ENCODE peak calls at places on chromosome 10, in nine cellular contexts. M is astrocyte of the hippocampus; Z is activated naive CD4-positive, alpha-beta T cell; D is activated CD8-positive, alpha-beta memory T cell treated with anti-CD3 and anti-CD28 coated beads, Interleukin-2, amount 50 U/mL, for 48 hours; S is left kidney; R is A172; P is EL; I is stimulated activated CD8-positive, alpha-beta memory T cell treated with anti-CD3 and anti-CD28 coated beads, Interleukin-4, amount 100 ng/mL, for 24 hours; H is RWPE1. G is an unnamed sample.
A peak's percentile ranks its signal among the peaks of the same experiment; 100 is the strongest.

GRCh38 chr10:124224331-124225028 is 131.1 kb upstream of the CHST15 start:
- DNase-seq in M (peak; percentile 76), Z (no peak), D (no peak), S (no peak), R (peak; percentile 21), P (peak; percentile 15), I (no peak), H (peak; percentile 45), G (no peak)

GRCh38 chr10:13669182-13669860 is 82.6 kb downstream of the PRPF18 start:
- DNase-seq in M (no peak), Z (no peak), D (no peak), S (peak; percentile 47), R (no peak), P (no peak), I (no peak), H (no peak), G (no peak)

GRCh38 chr10:86105181-86105580 is 261.4 kb downstream of the GRID1 start:
- DNase-seq in M (no peak), Z (no peak), D (no peak), S (no peak), R (no peak), P (no peak), I (no peak), H (no peak), G (no peak)

GRCh38 chr10:23826399-23826798 is 382.5 kb upstream of the KIAA1217 start:
- DNase-seq in M (peak; percentile 68), Z (no peak), D (no peak), S (peak; percentile 94), R (peak; percentile 20), P (peak; percentile 4), I (no peak), H (peak; percentile 34), G (no peak)

GRCh38 chr10:10579709-10580108 is 438.0 kb upstream of the CELF2 start:
- DNase-seq in M (no peak), Z (no peak), D (no peak), S (no peak), R (no peak), P (no peak), I (no peak), H (no peak), G (no peak)

GRCh38 chr10:17888189-17888588 is 63.5 kb upstream of the SLC39A12 start:
- DNase-seq in M (no peak), Z (no peak), D (no peak), S (no peak), R (peak; percentile 4), P (no peak), I (no peak), H (no peak), G (no peak)

GRCh38 chr10:116444527-116445142 is 17.0 kb downstream of the PNLIPRP3 start:
- DNase-seq in M (peak; percentile 45), Z (no peak), D (no peak), S (peak; percentile 61), R (peak; percentile 34), P (peak; percentile 30), I (no peak), H (peak; percentile 34), G (no peak)

GRCh38 chr10:95841711-95842498 is 65.9 kb upstream of the CC2D2B start:
- DNase-seq in M (peak; percentile 75), Z (no peak), D (no peak), S (peak; percentile 79), R (peak; percentile 55), P (peak; percentile 64), I (no peak), H (peak; percentile 43), G (peak; percentile 87)

GRCh38 chr10:73506491-73506890 is 10.7 kb upstream of the PPP3CB start:
- DNase-seq in M (peak; percentile 19), Z (no peak), D (no peak), S (no peak), R (no peak), P (no peak), I (no peak), H (no peak), G (no peak)

GRCh38 chr10:11430421-11431275 is 180.8 kb downstream of the USP6NL start:
- DNase-seq in M (no peak), Z (no peak), D (peak; percentile 23), S (peak; percentile 40), R (no peak), P (no peak), I (no peak), H (no peak), G (no peak)

GRCh38 chr10:7028809-7029166 is 382.0 kb downstream of the SFMBT2 start:
- DNase-seq in M (no peak), Z (no peak), D (no peak), S (no peak), R (no peak), P (no peak), I (no peak), H (no peak), G (no peak)